ENCODE peak calls at places on chromosomes 6 and 20, in four cellular contexts. V is SK-N-SH, T is K562, H is HepG2. J is an unnamed sample.

GRCh38 chr6:41182069-41183034 is 18.6 kb downstream of the TREML2 start:
- DNase-seq in T (peak), H (peak), V (peak), J (no peak)

GRCh38 chr6:111503660-111504059 is 20.6 kb upstream of the REV3L start:
- DNase-seq in T (no peak), H (peak), V (peak), J (no peak)

GRCh38 chr20:29409833-29410804 is 1847.3 kb upstream of the DEFB115 start:
- DNase-seq in V (peak), H (no peak), T (no peak), J (no peak)

GRCh38 chr6:26336355-26337198 is 28.4 kb upstream of the BTN3A2 start:
- DNase-seq in T (peak), V (no peak), H (no peak), J (no peak)

GRCh38 chr6:3195695-3196497 is 31.6 kb downstream of the TUBB2B start:
- DNase-seq in V (peak), T (peak), H (peak), J (no peak)

GRCh38 chr6:70599187-70599586 is 32.5 kb downstream of the SDHAF4 start:
- DNase-seq in T (no peak), V (no peak), H (no peak), J (no peak)

GRCh38 chr6:56491606-56492328 is 150.9 kb downstream of the DST start:
- DNase-seq in T (no peak), H (no peak), V (no peak), J (no peak)

GRCh38 chr20:31542201-31542842 is 28.1 kb downstream of the HM13 start:
- DNase-seq in T (no peak), H (no peak), V (no peak), J (no peak)

GRCh38 chr6:149840345-149841075 is 23.6 kb downstream of the LRP11 start:
- DNase-seq in V (peak), T (peak), H (peak), J (no peak)

GRCh38 chr6:72579865-72580264 is 42.0 kb upstream of the KCNQ5 start:
- DNase-seq in V (no peak), H (no peak), T (no peak), J (no peak)

GRCh38 chr6:37622639-37623038 is 75.0 kb downstream of the MDGA1 start:
- DNase-seq in T (no peak), V (no peak), H (no peak), J (no peak)

GRCh38 chr6:53906842-53907241 is 112.0 kb downstream of the LRRC1 start:
- DNase-seq in H (no peak), T (no peak), V (no peak), J (no peak)

GRCh38 chr6:29531668-29532067 is 27.9 kb downstream of the UBD start:
- DNase-seq in V (no peak), H (no peak), T (no peak), J (no peak)

GRCh38 chr20:17619351-17620093 is 49.6 kb downstream of the DSTN start:
- DNase-seq in H (no peak), V (peak), T (no peak), J (no peak)

GRCh38 chr6:131255911-131256310 is 120.6 kb downstream of the AKAP7 start:
- DNase-seq in H (no peak), V (no peak), T (no peak), J (no peak)

GRCh38 chr20:44959082-44959895 is 908 bp downstream of the TOMM34 start:
- DNase-seq in V (peak), H (peak), T (peak), J (no peak)

GRCh38 chr6:73109659-73110058 is 115.6 kb downstream of the KHDC1L start:
- DNase-seq in T (no peak), V (peak), H (no peak), J (no peak)

GRCh38 chr20:47352332-47353223 is 3.9 kb downstream of the ZMYND8 start:
- DNase-seq in H (no peak), V (peak), T (no peak), J (no peak)

GRCh38 chr6:45830441-45831139 is 185.1 kb downstream of the CLIC5 start:
- DNase-seq in V (no peak), H (no peak), T (no peak), J (peak)

GRCh38 chr6:109370792-109371191 is 11.5 kb downstream of the CD164 start:
- DNase-seq in V (no peak), T (no peak), H (no peak), J (no peak)

GRCh38 chr20:54980321-54980960 is 505.0 kb downstream of the DOK5 start:
- DNase-seq in V (peak), H (no peak), T (no peak), J (no peak)

GRCh38 chr6:33207569-33208088 is 671 bp upstream of the RING1 start:
- DNase-seq in V (peak), T (peak), H (no peak), J (no peak)

GRCh38 chr6:24492475-24492874 is 2.3 kb upstream of the ALDH5A1 start:
- DNase-seq in T (peak), H (peak), V (no peak), J (no peak)

GRCh38 chr6:168937061-168937460 is 316.6 kb downstream of the THBS2 start:
- DNase-seq in T (no peak), V (no peak), H (no peak), J (no peak)

GRCh38 chr6:44224154-44224977 is 971 bp downstream of the SLC29A1 start:
- DNase-seq in T (peak), V (peak), H (no peak), J (no peak)

GRCh38 chr20:44433751-44434538 is 41.7 kb upstream of the TTPAL start:
- DNase-seq in V (no peak), T (no peak), H (peak), J (no peak)

GRCh38 chr6:22036267-22036666 is 260.6 kb downstream of the PRL start:
- DNase-seq in V (peak), T (peak), H (peak), J (peak)

GRCh38 chr6:12033770-12034169 is 21.7 kb downstream of the HIVEP1 start:
- DNase-seq in T (no peak), H (no peak), V (no peak), J (no peak)

GRCh38 chr6:152905551-152906299 is 77.1 kb downstream of the FBXO5 start:
- DNase-seq in V (no peak), T (no peak), H (no peak), J (no peak)

GRCh38 chr6:87848616-87849015 is 146.6 kb upstream of the AKIRIN2 start:
- DNase-seq in V (no peak), T (no peak), H (no peak), J (no peak)

DNA sequence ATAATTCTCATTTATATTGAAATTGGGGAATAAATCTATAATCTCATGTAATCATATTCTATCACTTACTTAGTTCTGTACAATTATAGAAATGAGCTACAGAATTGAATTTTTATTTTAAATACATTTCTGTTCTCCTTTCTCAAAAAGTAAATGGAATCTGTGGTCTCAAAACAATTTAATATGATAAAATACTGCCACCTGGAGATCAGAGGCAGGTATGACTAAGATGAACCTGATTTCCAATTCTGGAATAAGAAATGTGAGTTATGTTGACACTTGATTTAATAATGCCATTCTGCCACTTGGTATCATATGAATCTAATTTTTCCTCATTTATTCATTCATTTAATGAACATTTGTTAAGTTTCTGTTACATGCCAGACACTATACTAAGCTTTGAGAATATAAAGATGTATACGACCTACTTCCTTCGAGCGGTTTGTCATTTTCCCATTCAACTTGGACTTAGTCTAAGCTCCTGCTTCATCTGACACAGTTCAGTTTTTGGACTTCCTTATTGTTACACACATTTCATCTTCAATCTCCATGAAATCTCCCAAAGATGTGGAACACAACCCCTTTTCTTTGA is 7.6 kb upstream of the CCDC28A start:
- DNase-seq in V (peak), H (peak), T (peak), J (no peak)
- TF ChIP-seq MXI1 in V (no peak), H (no peak), T (no peak), J (no peak)

DNA sequence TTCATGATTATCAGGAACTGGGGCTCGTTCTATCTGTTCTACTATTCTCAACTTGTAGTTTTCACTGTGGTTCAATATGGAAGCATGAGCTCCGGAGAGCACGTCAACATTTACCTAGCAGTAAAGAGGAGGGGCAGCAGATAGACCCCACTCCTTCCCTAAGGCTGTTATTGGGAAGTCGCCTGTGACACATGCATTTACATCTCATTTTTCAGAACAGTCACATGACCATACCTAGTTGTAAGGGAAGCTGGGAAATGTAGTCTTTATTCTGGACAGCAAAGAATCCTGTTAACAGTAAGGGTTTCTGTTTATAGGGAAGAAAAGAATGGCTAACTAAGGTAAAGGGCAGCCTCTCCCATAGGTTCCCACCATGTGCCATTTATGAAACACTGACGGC is 158.3 kb downstream of the ZFP64 start:
- DNase-seq in V (no peak), H (no peak), T (no peak), J (no peak)
- TF ChIP-seq NFIC in V (no peak), H (no peak), T (no peak), J (no peak)

GRCh38 chr6:114176726-114177125 is 166.1 kb downstream of the HS3ST5 start:
- DNase-seq in V (no peak), H (no peak), T (no peak), J (no peak)
- TF ChIP-seq MXI1 in V (no peak), H (no peak), T (no peak), J (no peak)

DNA sequence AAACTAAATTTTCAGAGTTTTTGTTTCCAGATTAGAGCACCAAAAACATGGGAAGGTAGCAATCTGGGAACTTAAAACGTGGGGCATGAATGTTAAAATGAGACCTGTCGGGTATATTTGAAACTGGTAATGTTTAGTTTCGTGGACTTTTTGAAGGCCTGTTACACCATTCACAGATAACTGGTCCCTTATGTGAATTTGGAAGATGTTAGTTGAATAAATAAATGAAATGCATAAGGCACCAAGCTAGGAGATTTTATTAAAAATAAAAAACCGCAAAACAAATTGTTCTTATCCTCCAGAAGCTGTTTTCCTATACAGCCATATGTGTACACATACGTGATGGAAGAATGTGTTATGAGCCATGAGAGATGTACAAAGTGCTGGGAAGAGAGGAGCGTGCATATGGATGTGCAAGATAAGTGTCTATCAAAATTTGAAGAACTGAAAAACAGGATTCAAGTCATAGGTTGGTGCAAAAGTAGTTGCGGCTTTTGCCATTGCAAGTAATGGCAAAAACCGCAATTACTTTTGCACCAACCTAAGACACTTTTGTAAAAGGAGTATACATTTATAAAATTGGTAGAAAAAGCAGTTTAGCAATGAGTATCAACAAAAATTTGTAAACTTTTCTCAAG is 700 bp upstream of the MCUR1 start:
- DNase-seq in H (no peak), T (peak), V (no peak), J (no peak)
- TF ChIP-seq NFIC in H (no peak), T (no peak), V (no peak), J (no peak)

GRCh38 chr6:151808331-151809241 is 1.1 kb downstream of the ESR1 start:
- DNase-seq in V (peak), T (no peak), H (no peak), J (no peak)
- TF ChIP-seq MXI1 in V (no peak), T (no peak), H (no peak), J (no peak)

DNA sequence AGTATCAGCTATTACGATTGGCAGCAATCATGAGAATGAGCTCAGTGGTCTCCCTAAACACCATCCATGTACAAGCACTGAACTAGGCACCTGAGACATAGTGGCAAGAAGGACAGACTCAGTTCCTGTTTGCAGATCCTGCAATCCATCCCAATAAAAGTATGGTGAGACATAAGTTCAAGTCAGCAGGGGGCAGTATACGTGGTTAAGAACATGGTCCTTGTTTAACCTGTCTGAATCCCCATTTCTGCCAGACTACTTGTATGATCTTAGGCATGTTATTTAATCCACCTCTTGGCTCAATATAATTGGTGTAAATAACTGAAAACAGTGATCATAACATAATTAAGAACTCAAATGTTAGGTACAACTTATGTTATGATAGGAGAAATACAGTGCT is 33.2 kb upstream of the PNISR start:
- DNase-seq in V (no peak), H (peak), T (peak), J (no peak)
- TF ChIP-seq NFIC in V (no peak), H (no peak), T (no peak), J (no peak)

J was measured in GM12878.